ENCODE peak calls at places on chromosome 1, in four cellular contexts. B is psoas muscle, V is pancreas, D is GM23338. Y is an unnamed sample.

GRCh38 chr1:117842408-117843170 is 86.8 kb downstream of the GDAP2 start:
- DNase-seq in V (no peak), D (peak; percentile 73), B (no peak), Y (no peak)

GRCh38 chr1:55375617-55376258 is 160.6 kb upstream of the USP24 start:
- DNase-seq in B (no peak), V (peak; percentile 37), D (peak; percentile 75), Y (no peak)

GRCh38 chr1:56578664-56578962 is 750 bp downstream of the PLPP3 start:
- DNase-seq in V (peak; percentile 47), D (no peak), B (peak; percentile 62), Y (peak; percentile 70)

GRCh38 chr1:71270394-71270793 is 189.6 kb upstream of the ZRANB2 start:
- DNase-seq in D (no peak), V (no peak), B (no peak), Y (no peak)

GRCh38 chr1:111719561-111720239 is 19.5 kb downstream of the INKA2 start:
- DNase-seq in D (no peak), V (no peak), B (peak; percentile 77), Y (no peak)

GRCh38 chr1:45429543-45430159 is 61.3 kb downstream of the TESK2 start:
- DNase-seq in B (no peak), D (no peak), V (no peak), Y (no peak)

GRCh38 chr1:98086796-98087195 is 166.0 kb upstream of the DPYD start:
- DNase-seq in B (no peak), V (no peak), D (peak; percentile 54), Y (no peak)

GRCh38 chr1:25458550-25459298 is 28.0 kb downstream of the MACO1 start:
- DNase-seq in B (no peak), V (no peak), D (no peak), Y (no peak)

GRCh38 chr1:95284420-95284819 is 50.4 kb downstream of the RWDD3 start:
- DNase-seq in B (no peak), D (no peak), V (no peak), Y (no peak)

GRCh38 chr1:28887418-28887834 is 26.9 kb upstream of the EPB41 start:
- DNase-seq in B (no peak), V (peak; percentile 45), D (peak; percentile 41), Y (peak; percentile 63)

GRCh38 chr1:6667139-6667538 is 34.5 kb downstream of the DNAJC11 start:
- DNase-seq in V (no peak), D (no peak), B (no peak), Y (no peak)

GRCh38 chr1:85502625-85503083 is 37.7 kb upstream of the DDAH1 start:
- DNase-seq in V (peak; percentile 71), D (peak; percentile 90), B (no peak), Y (no peak)

GRCh38 chr1:153677718-153678518 is 570 bp upstream of the NPR1 start:
- DNase-seq in D (peak; percentile 85), B (peak; percentile 70), V (peak; percentile 62), Y (no peak)

GRCh38 chr1:58399176-58399575 is 147.3 kb downstream of the OMA1 start:
- DNase-seq in V (no peak), D (no peak), B (no peak), Y (no peak)

GRCh38 chr1:223707270-223708000 is 4.9 kb upstream of the CAPN2 start:
- DNase-seq in D (peak; percentile 35), V (peak; percentile 74), B (peak; percentile 79), Y (no peak)

GRCh38 chr1:184533915-184534314 is 147.1 kb downstream of the C1orf21 start:
- DNase-seq in D (no peak), B (no peak), V (no peak), Y (no peak)

GRCh38 chr1:224505454-224506093 is 71.0 kb upstream of the WDR26 start:
- DNase-seq in B (no peak), D (no peak), V (no peak), Y (no peak)

GRCh38 chr1:94050675-94051074 is 70.3 kb downstream of the ABCA4 start:
- DNase-seq in V (no peak), B (no peak), D (no peak), Y (no peak)

GRCh38 chr1:89884718-89885596 is 64.1 kb downstream of the LRRC8D start:
- DNase-seq in D (no peak), B (no peak), V (no peak), Y (no peak)

GRCh38 chr1:95375201-95375600 is 141.2 kb downstream of the RWDD3 start:
- DNase-seq in D (no peak), V (no peak), B (no peak), Y (no peak)

GRCh38 chr1:197320991-197321531 is 53.0 kb downstream of the CRB1 start:
- DNase-seq in V (peak; percentile 30), B (no peak), D (no peak), Y (no peak)

GRCh38 chr1:23793861-23794731 is 3.2 kb downstream of the LYPLA2 start:
- DNase-seq in B (peak; percentile 49), V (no peak), D (no peak), Y (no peak)

GRCh38 chr1:78520216-78520615 is 29.4 kb downstream of the PTGFR start:
- DNase-seq in D (no peak), V (no peak), B (no peak), Y (no peak)

GRCh38 chr1:10319750-10320149 is 79.1 kb upstream of the PGD start:
- DNase-seq in V (no peak), B (no peak), D (peak; percentile 38), Y (no peak)

GRCh38 chr1:113858418-113858817 is 13.1 kb downstream of the PTPN22 start:
- DNase-seq in D (no peak), V (no peak), B (no peak), Y (no peak)

GRCh38 chr1:159188375-159188788 is 16.3 kb upstream of the ACKR1 start:
- DNase-seq in B (peak; percentile 76), D (peak; percentile 97), V (peak; percentile 51), Y (peak; percentile 56)

GRCh38 chr1:202703191-202703590 is 7.1 kb downstream of the SYT2 start:
- DNase-seq in D (no peak), B (no peak), V (no peak), Y (no peak)

GRCh38 chr1:32376199-32376598 is 13.9 kb downstream of the TSSK3 start:
- DNase-seq in B (no peak), D (no peak), V (no peak), Y (no peak)

GRCh38 chr1:203168991-203169390 is 6.6 kb downstream of the MYBPH start:
- DNase-seq in B (no peak), D (no peak), V (no peak), Y (no peak)

GRCh38 chr1:6052543-6053205 is 7.0 kb downstream of the KCNAB2 start:
- DNase-seq in B (peak; percentile 68), D (peak; percentile 92), V (peak; percentile 63), Y (no peak)

GRCh38 chr1:145990249-145991097 is 5.9 kb downstream of the TXNIP start:
- DNase-seq in D (peak; percentile 31), B (peak; percentile 81), V (peak; percentile 60), Y (no peak)

GRCh38 chr1:203189951-203190352 is 3.4 kb upstream of the CHI3L1 start:
- DNase-seq in D (no peak), V (no peak), B (no peak), Y (no peak)

GRCh38 chr1:85672031-85672430 is 36.2 kb downstream of the ZNHIT6 start:
- DNase-seq in B (no peak), V (no peak), D (no peak), Y (no peak)

GRCh38 chr1:62621907-62622306 is 24.6 kb downstream of the ANGPTL3 start:
- DNase-seq in V (peak; percentile 23), B (no peak), D (no peak), Y (peak; percentile 24)

GRCh38 chr1:213162338-213162737 is 111.3 kb downstream of the RPS6KC1 start:
- DNase-seq in D (no peak), V (no peak), B (no peak), Y (no peak)

GRCh38 chr1:205480349-205481278 is 23.9 kb upstream of the CDK18 start:
- DNase-seq in V (no peak), B (no peak), D (no peak), Y (peak; percentile 86)

GRCh38 chr1:151237678-151238466 is 16.7 kb upstream of the PSMD4 start:
- DNase-seq in B (no peak), V (no peak), D (no peak), Y (no peak)

GRCh38 chr1:151238467-151238739 is 16.1 kb upstream of the PSMD4 start:
- DNase-seq in V (no peak), B (no peak), D (no peak), Y (no peak)

GRCh38 chr1:151243683-151244216 is 10.8 kb upstream of the PSMD4 start:
- DNase-seq in V (no peak), B (no peak), D (no peak), Y (no peak)

DNA sequence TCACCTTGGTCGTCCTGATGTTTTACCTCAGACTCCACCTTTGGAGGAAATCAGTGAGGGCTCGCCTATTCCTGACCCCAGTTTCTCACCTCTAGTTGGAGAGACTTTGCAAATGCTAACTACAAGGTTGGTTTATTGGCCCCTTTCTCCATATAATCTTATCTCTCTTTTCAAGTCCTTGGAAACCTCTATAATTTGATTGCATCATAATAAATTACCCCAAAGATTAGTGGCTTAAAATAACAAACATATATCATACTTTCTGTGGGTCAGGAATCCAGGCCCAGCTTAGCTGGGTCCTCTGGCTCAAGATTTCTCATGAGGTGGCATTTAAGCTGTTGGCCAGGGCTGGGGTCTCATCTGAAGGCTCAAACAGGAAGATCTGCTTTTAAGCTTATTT is 12.1 kb upstream of the PSMD4 start:
- DNase-seq in V (no peak), B (no peak), D (no peak), Y (no peak)
- H3K36me3 ChIP-seq in V (no peaks in the 10 kb centered on the region), B (peaks cover 6% of the 10 kb centered on the region), D (peaks cover 87% of the 10 kb centered on the region), Y (peaks cover 19% of the 10 kb centered on the region)

DNA sequence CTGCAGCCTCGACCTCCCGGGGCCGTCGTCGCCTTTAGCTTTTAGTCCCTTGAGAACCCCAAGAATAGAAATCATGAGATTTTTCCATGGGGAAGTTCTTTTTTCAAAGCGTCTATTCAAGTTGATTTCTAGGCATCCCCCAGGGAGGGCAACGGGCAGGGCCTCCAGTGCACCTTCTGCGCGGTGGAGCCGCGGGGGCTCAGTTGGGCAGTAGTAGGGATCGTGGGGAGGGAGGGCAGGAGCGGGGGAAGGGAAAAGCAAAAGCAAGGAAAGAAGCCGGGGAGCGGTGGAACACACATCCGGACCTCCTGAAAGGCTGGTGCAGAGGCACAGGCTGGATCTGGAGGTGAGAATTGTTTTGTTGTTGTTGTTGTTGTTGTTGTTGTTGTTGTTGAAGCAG is 103.4 kb downstream of the PPIAL4G start:
- DNase-seq in B (no peak), D (peak; percentile 45), V (no peak), Y (no peak)
- H3K4me3 ChIP-seq in B (no peak overlapping the region), D (peak overlapping the region; percentile 89), V (no peak overlapping the region), Y (no peak overlapping the region)

DNA sequence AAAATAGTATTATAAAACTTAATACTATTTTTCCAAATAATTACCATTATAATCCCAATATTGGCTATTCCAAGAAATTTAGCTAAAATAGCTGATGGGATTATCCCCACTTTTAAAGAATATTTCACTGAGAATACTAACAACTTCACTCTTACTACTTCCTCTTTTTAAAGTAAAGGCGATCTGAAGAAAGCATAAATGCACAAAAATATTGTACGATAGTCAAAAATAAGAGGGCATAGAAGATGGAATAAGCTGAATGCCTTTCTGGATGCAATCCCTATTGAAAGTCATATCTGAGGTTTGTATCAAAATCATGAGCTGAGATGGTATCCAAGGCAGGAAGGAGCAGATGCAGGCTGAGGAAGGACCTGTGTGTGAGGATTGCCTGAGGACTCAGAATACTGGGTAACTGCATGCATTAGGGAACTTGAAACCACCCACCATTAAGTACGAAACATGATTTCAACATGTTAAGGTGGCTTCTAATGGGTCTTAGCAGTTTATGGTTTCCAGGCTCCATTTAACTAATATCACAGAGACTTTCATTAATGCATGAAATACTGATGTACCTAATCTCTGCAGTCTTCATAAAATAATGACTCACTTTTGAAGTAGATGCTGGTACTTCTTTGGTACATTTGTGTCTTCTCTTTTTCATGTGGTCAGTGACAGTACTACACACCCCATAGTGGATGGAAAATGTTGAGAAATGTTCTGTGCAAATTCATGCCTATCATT is 29.6 kb upstream of the RGS1 start:
- DNase-seq in D (no peak), B (no peak), V (no peak), Y (peak; percentile 59)
- TF ChIP-seq CTCF in D (peak; percentile 27), B (peak; percentile 4), V (no peak), Y (peak; percentile 29)

GRCh38 chr1:155899683-155900082 is 11.5 kb downstream of the RIT1 start:
- DNase-seq in B (no peak), D (no peak), V (no peak), Y (no peak)
- H3K36me3 ChIP-seq in B (peaks cover 4% of the 10 kb centered on the region), D (peaks cover 42% of the 10 kb centered on the region), V (peaks cover 7% of the 10 kb centered on the region), Y (peaks cover 13% of the 10 kb centered on the region)